ENCODE peak calls at places on chromosomes 2 and 18, in seven cellular contexts. One of them, this sample, is unnamed.

GRCh38 chr2:226213717-226214116 is 585.9 kb downstream of the IRS1 start:
- DNase-seq in PC-9: no peak
- DNase-seq in MM.1S: no peak
- DNase-seq in astrocyte: peak
- DNase-seq in GM12878: no peak
- DNase-seq in mammary epithelial cell: peak
- DNase-seq in hepatocyte: no peak
- DNase-seq in this sample: no peak

GRCh38 chr18:26867471-26867870 is 2.0 kb upstream of the AQP4 start:
- DNase-seq in astrocyte: no peak
- DNase-seq in PC-9: no peak
- DNase-seq in mammary epithelial cell: no peak
- DNase-seq in hepatocyte: no peak
- DNase-seq in GM12878: no peak
- DNase-seq in MM.1S: no peak
- DNase-seq in this sample: no peak

GRCh38 chr2:195407782-195408181 is 249.2 kb upstream of the SLC39A10 start:
- DNase-seq in MM.1S: no peak
- DNase-seq in mammary epithelial cell: peak
- DNase-seq in astrocyte: peak
- DNase-seq in PC-9: no peak
- DNase-seq in hepatocyte: no peak
- DNase-seq in GM12878: no peak
- DNase-seq in this sample: no peak

GRCh38 chr2:165436559-165436958 is 32.9 kb upstream of the CSRNP3 start:
- DNase-seq in mammary epithelial cell: no peak
- DNase-seq in PC-9: no peak
- DNase-seq in MM.1S: peak
- DNase-seq in GM12878: no peak
- DNase-seq in hepatocyte: no peak
- DNase-seq in astrocyte: no peak
- DNase-seq in this sample: no peak

GRCh38 chr18:55012041-55012440 is 52.8 kb upstream of the CCDC68 start:
- DNase-seq in MM.1S: no peak
- DNase-seq in hepatocyte: peak
- DNase-seq in PC-9: no peak
- DNase-seq in astrocyte: peak
- DNase-seq in mammary epithelial cell: no peak
- DNase-seq in GM12878: no peak
- DNase-seq in this sample: no peak

GRCh38 chr18:26763745-26764144 is 101.8 kb downstream of the AQP4 start:
- DNase-seq in astrocyte: no peak
- DNase-seq in GM12878: no peak
- DNase-seq in MM.1S: no peak
- DNase-seq in mammary epithelial cell: no peak
- DNase-seq in PC-9: no peak
- DNase-seq in hepatocyte: no peak
- DNase-seq in this sample: no peak

GRCh38 chr18:28766027-28766426 is 589.1 kb upstream of the CDH2 start:
- DNase-seq in PC-9: no peak
- DNase-seq in GM12878: no peak
- DNase-seq in mammary epithelial cell: no peak
- DNase-seq in hepatocyte: no peak
- DNase-seq in MM.1S: no peak
- DNase-seq in astrocyte: peak
- DNase-seq in this sample: no peak

GRCh38 chr2:174546519-174547506 is 50.8 kb downstream of the WIPF1 start:
- DNase-seq in hepatocyte: peak
- DNase-seq in PC-9: peak
- DNase-seq in mammary epithelial cell: peak
- DNase-seq in GM12878: no peak
- DNase-seq in astrocyte: no peak
- DNase-seq in MM.1S: peak
- DNase-seq in this sample: peak

GRCh38 chr18:73683618-73684238 is 463.9 kb downstream of the FBXO15 start:
- DNase-seq in astrocyte: peak
- DNase-seq in GM12878: no peak
- DNase-seq in mammary epithelial cell: peak
- DNase-seq in MM.1S: peak
- DNase-seq in PC-9: no peak
- DNase-seq in hepatocyte: no peak
- DNase-seq in this sample: no peak

GRCh38 chr2:142136571-142136970 is 5.8 kb upstream of the LRP1B start:
- DNase-seq in MM.1S: no peak
- DNase-seq in GM12878: no peak
- DNase-seq in mammary epithelial cell: peak
- DNase-seq in astrocyte: no peak
- DNase-seq in hepatocyte: no peak
- DNase-seq in PC-9: no peak
- DNase-seq in this sample: no peak

GRCh38 chr18:34647251-34647650 is 62.8 kb upstream of the DTNA start:
- DNase-seq in MM.1S: no peak
- DNase-seq in GM12878: no peak
- DNase-seq in hepatocyte: no peak
- DNase-seq in astrocyte: no peak
- DNase-seq in mammary epithelial cell: no peak
- DNase-seq in PC-9: no peak
- DNase-seq in this sample: no peak

GRCh38 chr2:197926673-197927072 is 122.3 kb downstream of the PLCL1 start:
- DNase-seq in PC-9: no peak
- DNase-seq in hepatocyte: no peak
- DNase-seq in GM12878: no peak
- DNase-seq in mammary epithelial cell: no peak
- DNase-seq in MM.1S: peak
- DNase-seq in astrocyte: peak
- DNase-seq in this sample: no peak

GRCh38 chr2:168934826-168935225 is 33.7 kb downstream of the G6PC2 start:
- DNase-seq in astrocyte: no peak
- DNase-seq in hepatocyte: no peak
- DNase-seq in mammary epithelial cell: peak
- DNase-seq in GM12878: no peak
- DNase-seq in PC-9: no peak
- DNase-seq in MM.1S: no peak
- DNase-seq in this sample: no peak

GRCh38 chr2:96964221-96964905 is 22.0 kb downstream of the FAM178B start:
- DNase-seq in MM.1S: no peak
- DNase-seq in GM12878: no peak
- DNase-seq in astrocyte: no peak
- DNase-seq in PC-9: no peak
- DNase-seq in hepatocyte: no peak
- DNase-seq in mammary epithelial cell: no peak
- DNase-seq in this sample: no peak

GRCh38 chr2:219171231-219171651 is 1.4 kb upstream of the SLC23A3 start:
- DNase-seq in mammary epithelial cell: peak
- DNase-seq in MM.1S: peak
- DNase-seq in hepatocyte: peak
- DNase-seq in astrocyte: peak
- DNase-seq in PC-9: peak
- DNase-seq in GM12878: no peak
- DNase-seq in this sample: peak

GRCh38 chr2:97736608-97737330 is 23.4 kb downstream of the ZAP70 start:
- DNase-seq in GM12878: no peak
- DNase-seq in MM.1S: no peak
- DNase-seq in astrocyte: no peak
- DNase-seq in hepatocyte: no peak
- DNase-seq in mammary epithelial cell: no peak
- DNase-seq in PC-9: no peak
- DNase-seq in this sample: no peak

GRCh38 chr2:160022162-160022561 is 40.3 kb downstream of the PLA2R1 start:
- DNase-seq in hepatocyte: no peak
- DNase-seq in astrocyte: no peak
- DNase-seq in MM.1S: peak
- DNase-seq in GM12878: no peak
- DNase-seq in PC-9: no peak
- DNase-seq in mammary epithelial cell: no peak
- DNase-seq in this sample: no peak

GRCh38 chr2:1307670-1308069 is 105.6 kb upstream of the TPO start:
- DNase-seq in astrocyte: no peak
- DNase-seq in mammary epithelial cell: no peak
- DNase-seq in MM.1S: no peak
- DNase-seq in PC-9: no peak
- DNase-seq in GM12878: no peak
- DNase-seq in hepatocyte: no peak
- DNase-seq in this sample: no peak

GRCh38 chr2:44772131-44772530 is 169.4 kb upstream of the SIX3 start:
- DNase-seq in astrocyte: no peak
- DNase-seq in GM12878: no peak
- DNase-seq in PC-9: no peak
- DNase-seq in hepatocyte: no peak
- DNase-seq in MM.1S: no peak
- DNase-seq in mammary epithelial cell: no peak
- DNase-seq in this sample: no peak

GRCh38 chr2:239249048-239249447 is 151.8 kb downstream of the HDAC4 start:
- DNase-seq in astrocyte: no peak
- DNase-seq in PC-9: no peak
- DNase-seq in hepatocyte: no peak
- DNase-seq in MM.1S: no peak
- DNase-seq in GM12878: no peak
- DNase-seq in mammary epithelial cell: no peak
- DNase-seq in this sample: no peak

GRCh38 chr2:209208211-209208610 is 215.6 kb upstream of the MAP2 start:
- DNase-seq in GM12878: no peak
- DNase-seq in astrocyte: no peak
- DNase-seq in hepatocyte: peak
- DNase-seq in mammary epithelial cell: peak
- DNase-seq in MM.1S: peak
- DNase-seq in PC-9: peak
- DNase-seq in this sample: no peak

GRCh38 chr18:14925281-14925709 is 177.3 kb downstream of the ANKRD30B start:
- DNase-seq in PC-9: no peak
- DNase-seq in GM12878: no peak
- DNase-seq in hepatocyte: no peak
- DNase-seq in astrocyte: no peak
- DNase-seq in mammary epithelial cell: no peak
- DNase-seq in MM.1S: no peak
- DNase-seq in this sample: peak

GRCh38 chr2:17752892-17753802 is 463 bp downstream of the SMC6 start:
- DNase-seq in MM.1S: peak
- DNase-seq in astrocyte: peak
- DNase-seq in GM12878: no peak
- DNase-seq in PC-9: peak
- DNase-seq in hepatocyte: peak
- DNase-seq in mammary epithelial cell: peak
- DNase-seq in this sample: peak

GRCh38 chr2:170817999-170818293 is 1.3 kb downstream of the GAD1 start:
- DNase-seq in astrocyte: peak
- DNase-seq in PC-9: no peak
- DNase-seq in mammary epithelial cell: no peak
- DNase-seq in MM.1S: no peak
- DNase-seq in hepatocyte: no peak
- DNase-seq in GM12878: no peak
- DNase-seq in this sample: no peak
- H2AFZ ChIP-seq in astrocyte: peak
- H2AFZ ChIP-seq in PC-9: peak
- H2AFZ ChIP-seq in mammary epithelial cell: peak
- H2AFZ ChIP-seq in MM.1S: no peak
- H2AFZ ChIP-seq in hepatocyte: peak
- H2AFZ ChIP-seq in GM12878: peak
- H2AFZ ChIP-seq in this sample: no peak

DNA sequence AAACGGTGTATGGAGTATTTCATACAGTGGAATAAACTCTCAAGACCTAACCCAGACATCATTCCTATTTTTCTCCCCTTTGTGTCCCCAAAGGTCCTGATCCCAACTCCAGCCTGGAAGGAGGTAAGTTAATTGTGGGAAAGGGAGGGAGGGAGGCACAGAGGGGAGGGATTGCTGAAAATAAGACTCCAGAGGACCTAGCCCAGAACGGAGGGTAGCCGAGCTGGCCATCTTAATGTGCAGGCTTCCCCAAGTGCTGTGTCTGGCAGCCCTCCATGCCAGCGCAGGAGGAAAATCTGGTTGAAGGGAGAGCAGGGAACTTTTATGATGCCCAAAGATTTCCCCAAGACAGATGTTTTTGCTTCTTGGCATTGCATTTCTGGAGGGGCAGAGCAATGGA is 202.6 kb downstream of the AGPS start:
- DNase-seq in GM12878: no peak
- DNase-seq in PC-9: no peak
- DNase-seq in hepatocyte: no peak
- DNase-seq in astrocyte: no peak
- DNase-seq in mammary epithelial cell: no peak
- DNase-seq in MM.1S: no peak
- DNase-seq in this sample: no peak
- H2AFZ ChIP-seq in GM12878: no peak
- H2AFZ ChIP-seq in PC-9: no peak
- H2AFZ ChIP-seq in hepatocyte: no peak
- H2AFZ ChIP-seq in astrocyte: no peak
- H2AFZ ChIP-seq in mammary epithelial cell: no peak
- H2AFZ ChIP-seq in MM.1S: no peak
- H2AFZ ChIP-seq in this sample: no peak

DNA sequence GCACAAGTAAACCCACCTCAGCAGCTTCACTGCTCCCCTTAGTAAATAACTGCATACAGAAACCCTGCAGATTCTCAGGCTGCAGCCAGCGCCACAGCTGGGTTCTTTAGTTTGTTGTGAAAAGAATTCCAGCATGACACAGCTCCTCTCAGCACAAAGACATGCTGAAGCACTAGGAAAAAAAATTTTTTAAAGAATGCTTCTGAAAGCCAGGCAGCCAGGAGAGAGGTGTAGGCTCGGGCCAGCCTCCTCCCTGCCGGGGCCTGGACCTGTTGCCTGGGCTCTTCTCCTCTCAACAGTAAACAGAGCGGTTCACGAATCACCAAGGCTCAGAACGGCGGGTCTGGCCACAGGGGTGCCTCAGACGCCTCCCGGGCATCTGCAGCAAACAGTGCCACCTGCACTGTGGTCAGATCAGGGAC is 95.7 kb upstream of the POU3F3 start:
- DNase-seq in astrocyte: peak
- DNase-seq in MM.1S: no peak
- DNase-seq in PC-9: no peak
- DNase-seq in mammary epithelial cell: no peak
- DNase-seq in GM12878: no peak
- DNase-seq in hepatocyte: peak
- DNase-seq in this sample: no peak
- H2AFZ ChIP-seq in astrocyte: peak
- H2AFZ ChIP-seq in MM.1S: no peak
- H2AFZ ChIP-seq in PC-9: no peak
- H2AFZ ChIP-seq in mammary epithelial cell: no peak
- H2AFZ ChIP-seq in GM12878: no peak
- H2AFZ ChIP-seq in hepatocyte: no peak
- H2AFZ ChIP-seq in this sample: no peak

DNA sequence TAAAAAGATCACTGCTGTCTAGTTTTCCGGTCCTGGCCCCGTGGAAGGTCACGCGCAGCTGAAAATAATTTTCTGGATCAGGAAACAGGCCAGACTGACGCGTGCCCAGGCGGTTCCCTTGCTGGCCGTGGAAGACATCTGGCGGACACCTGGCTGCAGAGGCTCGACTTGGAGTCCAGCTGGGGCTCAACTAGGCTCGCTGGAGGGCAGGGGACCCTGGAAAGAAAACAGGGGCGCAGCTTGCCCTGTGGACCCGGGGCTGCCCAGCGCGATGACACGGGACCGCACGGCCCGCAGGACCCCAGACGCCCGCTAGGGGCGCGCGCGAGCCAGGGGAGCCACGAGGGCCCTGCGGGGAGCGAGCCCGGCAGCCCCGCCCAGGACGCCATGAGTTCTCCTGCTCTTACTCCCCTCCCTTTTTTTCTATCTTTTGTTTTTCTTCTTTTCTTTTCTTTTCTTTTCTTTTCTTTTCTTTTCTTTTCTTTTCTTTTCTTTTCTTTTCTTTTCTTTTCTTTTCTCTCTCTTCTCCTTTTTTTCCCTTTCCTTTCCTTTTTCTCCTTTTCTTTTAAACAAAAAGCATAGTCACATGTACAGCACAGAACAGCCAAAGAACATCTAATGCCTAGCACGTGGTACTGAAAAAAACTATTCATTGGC is 43.2 kb upstream of the UBE2F start:
- DNase-seq in PC-9: no peak
- DNase-seq in GM12878: no peak
- DNase-seq in MM.1S: peak
- DNase-seq in hepatocyte: peak
- DNase-seq in mammary epithelial cell: peak
- DNase-seq in astrocyte: peak
- DNase-seq in this sample: no peak
- H2AFZ ChIP-seq in PC-9: no peak
- H2AFZ ChIP-seq in GM12878: peak
- H2AFZ ChIP-seq in MM.1S: peak
- H2AFZ ChIP-seq in hepatocyte: peak
- H2AFZ ChIP-seq in mammary epithelial cell: no peak
- H2AFZ ChIP-seq in astrocyte: peak
- H2AFZ ChIP-seq in this sample: no peak